ENCODE peak calls at places on chromosomes 1 and 21, in four cellular contexts. U is cardiac muscle cell, J is heart right ventricle, R is trophoblast cell. B is an unnamed sample. For H3K4me1, the result is how much of the 10 kb centered on the place peaks cover.

GRCh38 chr1:1358433-1359201 is at the start of gene MXRA8:
- DNase-seq in J (peak), R (no peak), U (peak), B (peak)

GRCh38 chr1:22889213-22889827 is 83.3 kb downstream of the LACTBL1 start:
- DNase-seq in U (peak), J (no peak), R (no peak), B (no peak)

GRCh38 chr21:27480841-27481261 is 514.0 kb upstream of the ADAMTS5 start:
- DNase-seq in U (peak), J (no peak), R (no peak), B (no peak)

GRCh38 chr1:87888456-87888855 is 559.8 kb downstream of the LMO4 start:
- DNase-seq in U (no peak), J (no peak), R (peak), B (no peak)

GRCh38 chr1:161439280-161440232 is 65.7 kb upstream of the FCGR2A start:
- DNase-seq in R (no peak), U (peak), J (no peak), B (peak)

GRCh38 chr1:33334081-33334552 is 13.2 kb upstream of the A3GALT2 start:
- DNase-seq in R (no peak), J (peak), U (peak), B (no peak)

GRCh38 chr1:200240655-200241054 is 169.2 kb downstream of the ZNF281 start:
- DNase-seq in J (peak), U (no peak), R (no peak), B (no peak)

GRCh38 chr1:17013598-17014320 is 2.0 kb upstream of the ATP13A2 start:
- DNase-seq in R (no peak), U (no peak), J (no peak), B (no peak)

GRCh38 chr1:39573736-39574624 is 2.6 kb downstream of the PABPC4 start:
- DNase-seq in U (peak), R (no peak), J (no peak), B (no peak)

GRCh38 chr21:39097335-39097861 is 85.9 kb downstream of the PSMG1 start:
- DNase-seq in R (no peak), J (no peak), U (no peak), B (no peak)

GRCh38 chr1:213927897-213928296 is 59.9 kb upstream of the PROX1 start:
- DNase-seq in J (no peak), U (no peak), R (no peak), B (no peak)

GRCh38 chr1:41315867-41316266 is 45.4 kb upstream of the FOXO6 start:
- DNase-seq in J (no peak), R (no peak), U (no peak), B (no peak)

GRCh38 chr1:209534496-209535250 is 48.8 kb upstream of the CAMK1G start:
- DNase-seq in U (no peak), R (no peak), J (no peak), B (no peak)

GRCh38 chr1:88774151-88774556 is 90.1 kb downstream of the PKN2 start:
- DNase-seq in J (no peak), R (peak), U (no peak), B (no peak)

GRCh38 chr1:231421616-231421970 is 494 bp downstream of the EGLN1 start:
- DNase-seq in U (peak), J (peak), R (no peak), B (peak)

GRCh38 chr1:35324486-35324885 is 56.0 kb downstream of the ZMYM4 start:
- DNase-seq in J (no peak), U (peak), R (no peak), B (no peak)

GRCh38 chr1:23478896-23479790 is 4.8 kb downstream of the ASAP3 start:
- DNase-seq in U (peak), J (peak), R (peak), B (peak)

GRCh38 chr1:17527036-17527914 is 12.2 kb upstream of the ARHGEF10L start:
- DNase-seq in U (peak), R (no peak), J (no peak), B (no peak)

GRCh38 chr1:119885903-119886783 is 10.2 kb downstream of the ADAM30 start:
- DNase-seq in R (peak), J (peak), U (peak), B (peak)

GRCh38 chr1:105872761-105873286 is 1183.7 kb upstream of the PRMT6 start:
- DNase-seq in R (no peak), J (no peak), U (no peak), B (no peak)

GRCh38 chr1:24362982-24363614 is 43.9 kb downstream of the GRHL3 start:
- DNase-seq in R (no peak), J (no peak), U (peak), B (no peak)

DNA sequence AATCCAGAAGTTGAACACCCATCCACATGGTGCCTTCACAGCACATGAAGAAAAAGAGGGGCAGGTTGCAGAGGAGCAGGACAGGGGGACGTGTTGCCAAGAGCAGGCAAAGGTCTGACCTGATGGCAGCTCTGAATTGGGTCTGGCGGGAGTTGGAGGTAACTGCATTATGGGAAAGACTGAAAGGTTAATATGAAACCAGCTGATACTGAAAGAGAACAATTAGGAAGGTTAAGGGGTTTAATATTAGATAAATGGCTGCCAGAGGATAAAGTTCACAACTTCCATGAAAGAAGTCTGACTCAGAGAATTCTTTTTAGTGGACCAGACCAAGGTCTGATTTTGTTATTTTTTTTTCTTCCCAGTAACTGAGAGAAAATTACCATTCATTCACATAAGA is 76.1 kb downstream of the CD58 start:
- DNase-seq in R (no peak), U (no peak), J (no peak), B (no peak)
- H3K4me1 ChIP-seq in R (under half), U (under half), J (under half), B (under half)

GRCh38 chr1:19368964-19369363 is 56.8 kb downstream of the SLC66A1 start:
- DNase-seq in J (no peak), R (no peak), U (no peak), B (no peak)
- H3K4me1 ChIP-seq in J (under half), R (under half), U (under half), B (under half)

GRCh38 chr1:15620890-15621682 is 3.8 kb downstream of the DDI2 start:
- DNase-seq in U (no peak), R (no peak), J (no peak), B (no peak)

GRCh38 chr1:15620155-15620545 is 2.9 kb downstream of the DDI2 start:
- DNase-seq in U (peak), R (no peak), J (no peak), B (no peak)

GRCh38 chr1:15622707-15623373 is 5.6 kb downstream of the DDI2 start:
- DNase-seq in U (no peak), J (no peak), R (no peak), B (no peak)

GRCh38 chr1:15623435-15623834 is 6.2 kb downstream of the DDI2 start:
- DNase-seq in J (no peak), R (no peak), U (no peak), B (no peak)

GRCh38 chr1:15621975-15622374 is 4.7 kb downstream of the DDI2 start:
- DNase-seq in U (peak), J (no peak), R (no peak), B (no peak)
- H3K4me1 ChIP-seq in U (under half), J (half or more), R (under half), B (under half)

DNA sequence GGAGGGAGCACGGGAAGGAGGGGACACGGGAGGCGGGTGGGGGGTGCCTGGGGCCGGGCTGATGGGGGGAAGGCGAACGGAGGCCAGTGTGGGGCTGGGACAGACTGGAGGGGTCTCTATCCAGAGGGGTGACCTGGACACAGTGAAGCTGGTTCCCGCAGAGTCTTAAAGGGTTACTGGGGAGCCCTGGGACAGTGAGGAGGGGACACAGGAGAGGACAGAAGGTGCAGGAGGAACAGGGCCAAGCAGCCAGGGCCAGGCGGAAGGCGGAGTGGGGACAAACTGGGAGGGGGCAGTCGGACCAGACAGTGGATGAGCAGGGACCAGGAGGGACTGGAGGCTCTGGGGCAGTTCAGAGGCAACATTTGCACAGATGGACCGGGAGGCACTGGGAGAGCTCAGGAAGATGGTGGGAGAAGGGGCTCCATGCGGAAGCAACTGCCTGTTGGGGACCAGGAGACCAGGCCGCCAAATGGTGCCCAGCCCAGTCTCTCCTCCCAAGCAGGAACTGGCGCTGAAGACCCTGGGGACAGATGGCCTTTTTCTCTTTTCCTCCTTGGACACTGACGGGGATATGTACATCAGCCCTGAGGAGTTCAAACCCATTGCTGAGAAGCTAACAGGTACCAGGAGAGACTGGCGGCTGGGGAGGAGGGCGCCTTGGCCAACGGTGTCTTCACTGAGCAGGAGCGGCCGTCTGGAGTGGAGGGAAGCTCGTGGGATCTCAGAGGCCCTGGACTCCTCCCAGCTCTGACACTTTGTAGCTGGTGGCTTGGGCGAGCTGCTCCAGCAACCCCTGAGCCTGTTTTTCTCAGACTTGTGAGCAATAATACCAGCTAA is 765 bp downstream of the SELENON start:
- DNase-seq in U (no peak), R (no peak), J (no peak), B (peak)
- H3K4me1 ChIP-seq in U (under half), R (under half), J (half or more), B (under half)

DNA sequence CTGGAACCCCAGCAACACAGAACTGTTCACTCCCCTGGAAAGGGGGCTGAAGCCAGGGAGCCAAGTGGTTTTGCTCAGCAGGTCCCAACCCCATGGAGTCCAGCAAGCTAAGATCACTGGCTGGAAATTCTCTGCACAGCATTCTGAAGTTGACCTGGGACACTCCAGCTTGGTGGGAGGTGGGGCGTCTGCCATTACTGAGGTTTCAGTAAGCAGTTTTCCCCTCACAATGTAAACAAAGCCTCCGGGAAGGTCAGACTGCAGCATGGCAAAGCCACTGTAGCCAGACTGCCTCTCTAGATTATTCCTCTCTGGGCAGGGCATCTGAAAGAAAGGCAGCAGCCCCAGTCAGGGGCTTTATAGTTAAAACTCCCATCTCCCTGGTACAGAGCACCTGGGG is 59.7 kb downstream of the INKA2 start:
- DNase-seq in J (no peak), U (no peak), R (no peak), B (no peak)
- H3K4me1 ChIP-seq in J (under half), U (under half), R (under half), B (under half)

DNA sequence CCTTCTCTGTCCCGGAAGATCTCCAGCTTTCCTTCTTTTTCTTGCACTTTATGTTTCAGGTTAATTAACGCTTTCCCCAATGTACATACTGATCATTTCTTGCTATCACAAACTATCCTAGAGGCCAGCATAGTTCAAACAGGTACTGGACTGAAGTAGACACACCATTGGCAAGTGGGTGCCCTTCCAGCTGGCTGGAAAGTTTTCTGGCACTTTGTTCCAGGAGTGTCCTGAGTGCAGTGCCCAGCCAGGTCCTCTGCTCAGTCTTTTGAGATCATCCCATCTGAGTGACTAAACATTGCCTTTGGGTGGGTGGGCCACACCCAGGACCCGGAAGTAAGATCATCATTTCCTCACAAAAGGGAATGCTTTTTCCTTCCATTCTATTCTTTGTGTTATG is 15.0 kb upstream of the DUSP23 start:
- DNase-seq in J (no peak), R (no peak), U (no peak), B (no peak)
- H3K4me1 ChIP-seq in J (under half), R (under half), U (under half), B (under half)

DNA sequence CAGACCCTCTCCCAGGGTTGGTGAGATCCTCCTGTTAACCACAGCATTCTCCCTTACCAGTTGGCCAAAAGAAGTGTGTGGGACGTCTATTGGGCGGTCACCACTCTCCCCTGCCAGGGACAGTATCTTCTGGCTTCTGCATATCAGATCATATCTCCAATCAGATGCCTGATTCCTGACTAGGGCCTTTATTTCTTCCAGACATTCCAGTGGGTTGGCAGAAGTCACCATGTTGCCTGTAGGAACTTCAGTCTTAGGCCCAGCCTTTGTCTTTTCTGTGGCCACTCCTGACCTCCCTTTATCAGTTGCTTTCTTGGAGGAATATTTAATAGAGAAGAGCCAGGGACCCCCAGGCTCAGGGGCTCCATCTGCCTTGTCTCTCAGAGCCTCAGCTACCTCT is 130.4 kb upstream of the F3 start:
- DNase-seq in J (no peak), R (no peak), U (no peak), B (no peak)
- H3K4me1 ChIP-seq in J (under half), R (under half), U (under half), B (under half)

DNA sequence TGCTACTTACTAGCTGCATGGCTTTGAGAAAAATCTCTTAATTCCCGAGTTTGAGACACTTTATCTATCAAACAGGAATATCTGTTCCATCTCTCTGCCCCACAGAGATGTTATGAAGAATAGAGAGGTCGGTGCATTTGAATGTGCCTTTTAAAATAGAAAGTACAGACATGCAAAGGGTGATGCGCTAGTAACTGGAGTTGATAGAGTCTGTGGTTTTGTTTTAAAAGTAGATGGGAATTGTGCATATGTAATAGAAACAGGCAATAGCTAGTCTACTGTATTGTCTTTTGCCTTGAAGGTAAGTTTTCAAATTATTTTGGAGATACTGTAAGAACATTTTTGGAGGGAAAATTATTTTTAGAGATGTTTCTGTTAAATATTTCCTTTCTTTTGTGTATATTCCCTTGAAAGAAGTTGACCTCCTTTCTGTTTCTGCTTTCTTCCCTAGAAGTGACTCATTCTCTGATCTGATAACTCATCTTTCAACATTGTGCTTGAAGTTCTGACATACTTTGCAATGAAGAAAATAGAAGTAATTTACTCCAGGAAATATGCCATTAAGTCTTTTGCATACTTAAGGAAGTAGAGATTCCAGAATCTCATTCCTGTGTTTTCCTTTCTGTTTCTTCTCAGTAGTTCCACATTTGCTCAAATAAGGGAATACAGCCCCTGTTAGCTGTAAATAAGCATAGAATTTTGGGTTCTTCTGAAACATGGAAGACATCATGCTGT is 151.6 kb downstream of the SDCCAG8 start:
- DNase-seq in J (no peak), R (peak), U (peak), B (no peak)
- H3K4me1 ChIP-seq in J (under half), R (under half), U (under half), B (under half)

GRCh38 chr1:82979593-82980230 is 1019.2 kb downstream of the TTLL7 start:
- DNase-seq in U (no peak), J (no peak), R (no peak), B (no peak)
- H3K4me1 ChIP-seq in U (under half), J (under half), R (under half), B (under half)